ENCODE peak calls at places on chromosomes 16 and 17, in ten cellular contexts. R is PC-3, L is right atrium auricular region, D is heart left ventricle, S is thoracic aorta, M is esophagus squamous epithelium, H is adrenal gland, K is GM23248, P is aorta, F is heart right ventricle. T is an unnamed sample. For H3K4me1, the result is how much of the 10 kb centered on the place peaks cover.

GRCh38 chr17:13587487-13588338 is 14.0 kb downstream of the HS3ST3A1 start:
- DNase-seq in R (no peak), L (no peak), M (no peak), S (no peak), K (peak), F (no peak), H (no peak), D (no peak), P (no peak), T (no peak)

GRCh38 chr17:65143899-65144590 is 6.9 kb downstream of the RGS9 start:
- DNase-seq in H (no peak), M (no peak), L (no peak), D (no peak), K (no peak), P (no peak), R (no peak), S (no peak), F (no peak), T (no peak)

GRCh38 chr17:48627625-48628510 is 1.7 kb upstream of the HOXB9 start:
- DNase-seq in P (peak), M (no peak), S (no peak), L (no peak), R (no peak), D (no peak), F (no peak), H (no peak), K (no peak), T (no peak)

GRCh38 chr17:76453431-76453743 is 435 bp upstream of the UBE2O start:
- DNase-seq in S (no peak), H (no peak), D (no peak), P (no peak), F (no peak), K (no peak), M (no peak), R (no peak), L (no peak), T (no peak)

GRCh38 chr16:720507-720989 is 398 bp upstream of the ANTKMT start:
- DNase-seq in K (peak), M (no peak), D (no peak), P (no peak), R (peak), S (no peak), H (peak), F (no peak), L (no peak), T (peak)

GRCh38 chr17:68595986-68596385 is 5.2 kb downstream of the FAM20A start:
- DNase-seq in L (no peak), S (no peak), H (no peak), K (no peak), M (no peak), P (no peak), D (no peak), R (no peak), F (no peak), T (no peak)

GRCh38 chr17:64599187-64599676 is 62.9 kb downstream of the SMURF2 start:
- DNase-seq in F (no peak), R (no peak), L (no peak), K (no peak), S (no peak), D (no peak), M (no peak), P (no peak), H (no peak), T (no peak)

GRCh38 chr17:72812823-72813222 is 279.7 kb downstream of the SLC39A11 start:
- DNase-seq in H (no peak), D (no peak), S (no peak), P (no peak), R (peak), F (no peak), M (no peak), L (no peak), K (peak), T (peak)

GRCh38 chr17:58254803-58255202 is 16.4 kb downstream of the LPO start:
- DNase-seq in M (no peak), R (peak), S (no peak), K (no peak), L (peak), P (no peak), F (no peak), H (no peak), D (no peak), T (no peak)

GRCh38 chr16:73026754-73027654 is 20.9 kb downstream of the ZFHX3 start:
- DNase-seq in S (no peak), K (no peak), D (no peak), L (no peak), R (no peak), F (no peak), P (no peak), M (no peak), H (no peak), T (no peak)

GRCh38 chr16:87186876-87187533 is 130.2 kb downstream of the C16orf95 start:
- DNase-seq in R (no peak), M (no peak), L (no peak), D (no peak), S (no peak), F (no peak), P (no peak), H (no peak), K (no peak), T (no peak)

GRCh38 chr17:41548844-41549595 is 20.9 kb upstream of the KRT19 start:
- DNase-seq in M (no peak), P (peak), K (peak), D (peak), H (peak), L (peak), S (peak), R (peak), F (peak), T (peak)
- H3K27ac ChIP-seq in M (peak), P (no peak), K (peak), D (no peak), H (peak), L (peak), S (peak), R (peak), F (no peak), T (no peak)

GRCh38 chr16:77788196-77789084 is at the start of gene VAT1L:
- DNase-seq in K (peak), H (peak), L (no peak), S (no peak), P (peak), F (peak), R (no peak), D (no peak), M (no peak), T (peak)
- H3K4me3 ChIP-seq in K (peak), H (peak), L (peak), S (peak), P (peak), F (peak), R (no peak), D (peak), M (peak), T (peak)

GRCh38 chr17:8160741-8161221 is 2.0 kb downstream of the VAMP2 start:
- DNase-seq in P (no peak), H (no peak), S (no peak), F (no peak), M (no peak), R (no peak), K (no peak), L (no peak), D (peak), T (no peak)

GRCh38 chr17:8159459-8160223 is 3.1 kb downstream of the VAMP2 start:
- DNase-seq in M (no peak), S (no peak), L (no peak), P (peak), H (peak), K (no peak), R (no peak), F (no peak), D (no peak), T (no peak)

GRCh38 chr17:8158267-8159031 is 4.3 kb downstream of the VAMP2 start:
- DNase-seq in L (peak), M (peak), S (peak), P (peak), K (peak), R (peak), F (peak), D (peak), H (peak), T (peak)

GRCh38 chr17:8160224-8160577 is 2.5 kb downstream of the VAMP2 start:
- DNase-seq in M (no peak), D (no peak), H (no peak), P (no peak), F (no peak), L (no peak), K (no peak), S (no peak), R (no peak), T (no peak)

GRCh38 chr17:8159032-8159400 is 3.7 kb downstream of the VAMP2 start:
- DNase-seq in S (no peak), K (no peak), H (no peak), L (no peak), R (no peak), P (no peak), F (no peak), D (no peak), M (no peak), T (no peak)
- H3K4me1 ChIP-seq in S (half or more), K (under half), H (under half), L (under half), R (under half), P (under half), F (half or more), D (half or more), M (half or more), T (under half)

GRCh38 chr16:75552951-75553350 is 3.1 kb downstream of the TMEM231 start:
- DNase-seq in S (no peak), M (no peak), F (no peak), D (no peak), H (no peak), P (no peak), K (no peak), L (no peak), R (no peak), T (no peak)
- H3K27ac ChIP-seq in S (no peak), M (no peak), F (no peak), D (peak), H (no peak), P (no peak), K (no peak), L (peak), R (no peak), T (no peak)

GRCh38 chr17:15278381-15278780 is 13.3 kb upstream of the PMP22 start:
- DNase-seq in R (peak), P (no peak), F (no peak), S (no peak), L (no peak), H (no peak), K (no peak), D (no peak), M (no peak), T (no peak)

GRCh38 chr17:15274017-15274416 is 8.9 kb upstream of the PMP22 start:
- DNase-seq in H (no peak), K (no peak), D (no peak), L (no peak), R (no peak), S (no peak), F (no peak), P (no peak), M (no peak), T (no peak)

GRCh38 chr17:15281909-15282308 is 16.8 kb upstream of the PMP22 start:
- DNase-seq in P (no peak), K (peak), M (no peak), R (no peak), S (no peak), D (no peak), F (no peak), H (no peak), L (no peak), T (peak)

GRCh38 chr17:15284537-15284936 is 19.4 kb upstream of the PMP22 start:
- DNase-seq in S (no peak), M (no peak), D (no peak), L (no peak), H (no peak), K (no peak), F (no peak), P (no peak), R (no peak), T (no peak)

DNA sequence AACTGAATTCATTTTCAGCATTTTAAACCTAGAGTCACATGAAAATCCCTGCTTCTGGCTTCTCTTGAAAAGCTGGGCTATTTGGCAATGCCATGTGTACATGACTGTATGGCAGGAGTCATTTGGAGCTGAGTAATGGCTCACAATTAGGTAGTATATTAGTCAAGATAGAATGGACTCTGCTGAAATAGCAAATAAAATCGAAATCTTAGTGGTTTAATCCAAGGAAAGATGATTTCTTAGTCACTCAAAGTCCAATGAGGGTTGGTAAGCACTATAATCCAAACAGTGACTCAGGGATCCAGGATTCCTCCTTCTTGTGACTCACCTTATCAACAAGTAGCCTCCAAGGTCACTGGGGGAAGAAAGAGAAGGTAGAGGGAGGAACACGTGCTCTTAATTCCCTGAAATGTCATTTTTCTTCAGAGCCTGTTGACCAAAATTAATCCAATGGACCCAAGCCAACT is 13.9 kb upstream of the PMP22 start:
- DNase-seq in P (no peak), L (no peak), F (no peak), H (no peak), D (no peak), K (peak), S (no peak), R (peak), M (no peak), T (no peak)
- H3K4me3 ChIP-seq in P (no peak), L (no peak), F (no peak), H (no peak), D (no peak), K (peak), S (no peak), R (peak), M (no peak), T (no peak)

GRCh38 chr16:57208926-57209325 is 22.8 kb downstream of the RSPRY1 start:
- DNase-seq in K (no peak), D (no peak), S (no peak), H (no peak), L (no peak), F (no peak), P (no peak), R (no peak), M (no peak), T (no peak)

GRCh38 chr16:57203451-57203850 is 17.3 kb downstream of the RSPRY1 start:
- DNase-seq in F (no peak), H (no peak), L (no peak), M (no peak), S (no peak), R (no peak), P (no peak), D (no peak), K (peak), T (no peak)

GRCh38 chr16:57202095-57202886 is 16.2 kb downstream of the RSPRY1 start:
- DNase-seq in L (no peak), R (no peak), K (no peak), D (no peak), M (no peak), P (no peak), H (no peak), S (no peak), F (no peak), T (no peak)

GRCh38 chr16:57209780-57210179 is 23.7 kb downstream of the RSPRY1 start:
- DNase-seq in M (no peak), L (no peak), P (no peak), F (no peak), R (no peak), H (no peak), D (no peak), S (no peak), K (no peak), T (no peak)

DNA sequence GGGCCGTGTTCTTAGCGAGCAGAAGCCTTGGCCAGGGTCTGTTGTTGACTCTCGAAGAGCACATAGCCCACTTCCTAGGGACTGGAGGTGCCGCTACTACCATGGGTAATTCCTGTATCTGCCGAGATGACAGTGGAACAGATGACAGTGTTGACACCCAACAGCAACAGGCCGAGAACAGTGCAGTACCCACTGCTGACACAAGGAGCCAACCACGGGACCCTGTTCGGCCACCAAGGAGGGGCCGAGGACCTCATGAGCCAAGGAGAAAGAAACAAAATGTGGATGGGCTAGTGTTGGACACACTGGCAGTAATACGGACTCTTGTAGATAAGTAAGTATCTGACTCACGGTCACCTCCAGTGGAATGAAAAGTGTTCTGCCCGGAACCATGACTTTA is 18.5 kb downstream of the RSPRY1 start:
- DNase-seq in P (no peak), R (no peak), H (no peak), L (no peak), K (no peak), D (no peak), F (no peak), S (no peak), M (no peak), T (no peak)
- H3K4me1 ChIP-seq in P (under half), R (under half), H (under half), L (under half), K (under half), D (under half), F (under half), S (under half), M (under half), T (under half)

DNA sequence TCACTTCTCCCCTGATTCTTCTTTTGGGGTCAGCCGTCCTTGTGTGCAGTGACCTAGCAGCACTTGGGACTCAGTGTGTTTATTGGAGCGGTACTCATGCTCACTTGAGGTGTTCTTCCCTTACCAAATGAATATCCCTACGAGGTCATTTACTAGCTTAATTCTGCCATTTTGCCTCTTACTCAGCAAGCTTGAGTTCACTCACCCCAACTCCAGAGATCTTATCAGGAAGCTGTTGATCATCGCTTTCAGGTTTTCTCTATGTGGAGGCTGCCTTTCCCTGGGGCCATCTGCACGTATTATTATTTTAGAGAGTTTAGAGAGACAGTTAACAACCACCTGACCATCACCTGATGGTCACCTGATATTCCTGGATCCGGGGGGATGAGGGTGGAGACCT is 1466.0 kb upstream of the GOT2 start:
- DNase-seq in K (no peak), F (no peak), H (no peak), S (no peak), P (no peak), R (no peak), M (no peak), L (no peak), D (no peak), T (no peak)
- H3K27ac ChIP-seq in K (no peak), F (no peak), H (no peak), S (no peak), P (no peak), R (no peak), M (no peak), L (no peak), D (no peak), T (no peak)

DNA sequence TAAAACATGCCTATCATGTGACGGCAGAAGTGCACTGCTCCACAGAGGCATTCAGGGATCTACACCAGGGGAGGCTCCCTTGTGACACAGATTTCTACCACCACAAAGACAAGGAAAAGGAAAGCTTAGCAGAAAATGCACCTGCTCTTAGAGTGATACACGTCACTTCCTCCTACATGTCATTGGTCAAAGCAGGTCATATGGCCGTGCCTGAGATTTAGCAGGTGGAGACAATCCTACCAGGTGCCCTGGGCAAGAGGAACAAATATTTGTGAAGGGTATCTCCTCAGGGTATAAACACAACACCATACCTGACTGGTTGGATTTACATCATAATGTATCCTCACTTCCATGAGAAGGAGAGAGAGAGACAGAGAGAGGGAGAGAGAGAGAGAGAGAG is 362.1 kb downstream of the HS3ST4 start:
- DNase-seq in F (no peak), D (no peak), K (no peak), S (no peak), H (no peak), L (no peak), R (no peak), M (no peak), P (no peak), T (no peak)
- H3K4me3 ChIP-seq in F (no peak), D (no peak), K (no peak), S (no peak), H (no peak), L (no peak), R (no peak), M (no peak), P (no peak), T (no peak)

T was measured in cardiac muscle cell.